ENCODE peak calls at places on chromosomes 4 and X, in nine cellular contexts. One of them, this sample, is unnamed.

GRCh38 chr4:187993827-187994226 is 1.7 kb upstream of the ZFP42 start:
- DNase-seq in PC-9: no peak
- DNase-seq in fibroblast of mammary gland: peak; percentile 25
- DNase-seq in iPS-NIHi11: no peak
- DNase-seq in T47D: peak; percentile 53
- DNase-seq in NCI-H1092 treated with DMSO at 0.1 percent for 48 hours: no peak
- DNase-seq in neural crest cell: peak; percentile 30
- DNase-seq in activated CD4-positive, CD25-positive, alpha-beta regulatory T cell: no peak
- DNase-seq in LHCN-M2: no peak
- DNase-seq in this sample: peak; percentile 27

GRCh38 chrX:40646489-40647306 is 663 bp downstream of the CXorf38 start:
- DNase-seq in activated CD4-positive, CD25-positive, alpha-beta regulatory T cell: peak; percentile 2
- DNase-seq in T47D: peak; percentile 42
- DNase-seq in LHCN-M2: peak; percentile 25
- DNase-seq in fibroblast of mammary gland: peak; percentile 43
- DNase-seq in iPS-NIHi11: peak; percentile 34
- DNase-seq in NCI-H1092 treated with DMSO at 0.1 percent for 48 hours: no peak
- DNase-seq in PC-9: no peak
- DNase-seq in neural crest cell: no peak
- DNase-seq in this sample: peak; percentile 17

GRCh38 chrX:137565921-137566745 is at the start of gene ZIC3:
- DNase-seq in fibroblast of mammary gland: peak; percentile 8
- DNase-seq in PC-9: no peak
- DNase-seq in neural crest cell: peak; percentile 60
- DNase-seq in iPS-NIHi11: peak; percentile 73
- DNase-seq in T47D: peak; percentile 79
- DNase-seq in NCI-H1092 treated with DMSO at 0.1 percent for 48 hours: peak; percentile 34
- DNase-seq in LHCN-M2: no peak
- DNase-seq in activated CD4-positive, CD25-positive, alpha-beta regulatory T cell: no peak
- DNase-seq in this sample: no peak

GRCh38 chrX:40420899-40421729 is 159.7 kb upstream of the ATP6AP2 start:
- DNase-seq in fibroblast of mammary gland: no peak
- DNase-seq in activated CD4-positive, CD25-positive, alpha-beta regulatory T cell: no peak
- DNase-seq in T47D: no peak
- DNase-seq in LHCN-M2: no peak
- DNase-seq in neural crest cell: no peak
- DNase-seq in iPS-NIHi11: peak; percentile 25
- DNase-seq in NCI-H1092 treated with DMSO at 0.1 percent for 48 hours: no peak
- DNase-seq in PC-9: no peak
- DNase-seq in this sample: peak; percentile 55

GRCh38 chr4:111064342-111064993 is 441.6 kb upstream of the PITX2 start:
- DNase-seq in LHCN-M2: peak; percentile 94
- DNase-seq in PC-9: no peak
- DNase-seq in activated CD4-positive, CD25-positive, alpha-beta regulatory T cell: no peak
- DNase-seq in iPS-NIHi11: peak; percentile 16
- DNase-seq in fibroblast of mammary gland: peak; percentile 75
- DNase-seq in NCI-H1092 treated with DMSO at 0.1 percent for 48 hours: no peak
- DNase-seq in neural crest cell: no peak
- DNase-seq in T47D: no peak
- DNase-seq in this sample: peak; percentile 93

GRCh38 chr4:5823542-5824211 is 69.2 kb downstream of the CRMP1 start:
- DNase-seq in iPS-NIHi11: no peak
- DNase-seq in LHCN-M2: no peak
- DNase-seq in PC-9: no peak
- DNase-seq in neural crest cell: no peak
- DNase-seq in T47D: no peak
- DNase-seq in activated CD4-positive, CD25-positive, alpha-beta regulatory T cell: no peak
- DNase-seq in NCI-H1092 treated with DMSO at 0.1 percent for 48 hours: no peak
- DNase-seq in fibroblast of mammary gland: no peak
- DNase-seq in this sample: no peak

GRCh38 chr4:81607947-81608346 is 136.2 kb upstream of the RASGEF1B start:
- DNase-seq in iPS-NIHi11: no peak
- DNase-seq in neural crest cell: no peak
- DNase-seq in PC-9: no peak
- DNase-seq in activated CD4-positive, CD25-positive, alpha-beta regulatory T cell: no peak
- DNase-seq in NCI-H1092 treated with DMSO at 0.1 percent for 48 hours: no peak
- DNase-seq in fibroblast of mammary gland: peak; percentile 32
- DNase-seq in LHCN-M2: peak; percentile 2
- DNase-seq in T47D: no peak
- DNase-seq in this sample: peak; percentile 67

GRCh38 chrX:119880552-119881437 is 9.2 kb downstream of the NDUFA1 start:
- DNase-seq in activated CD4-positive, CD25-positive, alpha-beta regulatory T cell: no peak
- DNase-seq in LHCN-M2: peak; percentile 43
- DNase-seq in iPS-NIHi11: peak; percentile 38
- DNase-seq in NCI-H1092 treated with DMSO at 0.1 percent for 48 hours: peak; percentile 42
- DNase-seq in PC-9: peak; percentile 67
- DNase-seq in T47D: peak; percentile 57
- DNase-seq in neural crest cell: peak; percentile 1
- DNase-seq in fibroblast of mammary gland: peak; percentile 67
- DNase-seq in this sample: peak; percentile 37

GRCh38 chr4:130099159-130099558 is 1003.2 kb downstream of the C4orf33 start:
- DNase-seq in LHCN-M2: no peak
- DNase-seq in fibroblast of mammary gland: no peak
- DNase-seq in T47D: no peak
- DNase-seq in NCI-H1092 treated with DMSO at 0.1 percent for 48 hours: peak; percentile 8
- DNase-seq in activated CD4-positive, CD25-positive, alpha-beta regulatory T cell: no peak
- DNase-seq in iPS-NIHi11: no peak
- DNase-seq in neural crest cell: no peak
- DNase-seq in PC-9: no peak
- DNase-seq in this sample: no peak

GRCh38 chrX:8288590-8288989 is 117.5 kb upstream of the VCX2 start:
- DNase-seq in neural crest cell: no peak
- DNase-seq in activated CD4-positive, CD25-positive, alpha-beta regulatory T cell: no peak
- DNase-seq in NCI-H1092 treated with DMSO at 0.1 percent for 48 hours: no peak
- DNase-seq in PC-9: peak; percentile 49
- DNase-seq in T47D: no peak
- DNase-seq in LHCN-M2: no peak
- DNase-seq in fibroblast of mammary gland: peak; percentile 1
- DNase-seq in iPS-NIHi11: no peak
- DNase-seq in this sample: no peak

This sample was measured in Caki2.